ENCODE peak calls at places on chromosomes 16 and 17, in eight cellular contexts. X is CD8-positive, alpha-beta T cell; I is lower leg skin; J is heart left ventricle; T is right lobe of liver; H is retinal pigment epithelial cell; G is thyroid gland; C is ascending aorta. Z is an unnamed sample.

GRCh38 chr16:10609410-10609774 is 29.0 kb upstream of the EMP2 start:
- DNase-seq in X (no peak), I (no peak), J (no peak), T (no peak), H (peak; percentile 51), G (no peak), C (no peak), Z (no peak)

GRCh38 chr17:56231693-56232092 is 78.4 kb downstream of the ANKFN1 start:
- DNase-seq in X (no peak), I (no peak), J (no peak), T (no peak), H (no peak), G (no peak), C (no peak), Z (no peak)

GRCh38 chr17:47253541-47254402 is at the start of gene ITGB3:
- DNase-seq in X (peak; percentile 56), I (no peak), J (peak; percentile 82), T (peak; percentile 88), H (no peak), G (peak; percentile 82), C (peak; percentile 90), Z (peak; percentile 57)

GRCh38 chr17:74314877-74315276 is 11.1 kb upstream of the KIF19 start:
- DNase-seq in X (no peak), I (no peak), J (no peak), T (no peak), H (no peak), G (no peak), C (no peak), Z (no peak)

GRCh38 chr16:88264641-88265285 is 118.0 kb upstream of the ZNF469 start:
- DNase-seq in X (peak; percentile 53), I (peak; percentile 97), J (peak; percentile 92), T (peak; percentile 93), H (peak; percentile 80), G (peak; percentile 96), C (peak; percentile 98), Z (peak; percentile 98)

GRCh38 chr16:12265168-12265567 is 288.6 kb downstream of the SNX29 start:
- DNase-seq in X (no peak), I (no peak), J (no peak), T (no peak), H (no peak), G (no peak), C (no peak), Z (no peak)

GRCh38 chr17:1203111-1203966 is 23.6 kb upstream of the ABR start:
- DNase-seq in X (peak; percentile 62), I (peak; percentile 66), J (peak; percentile 69), T (peak; percentile 61), H (no peak), G (no peak), C (peak; percentile 86), Z (peak; percentile 92)

GRCh38 chr17:81511800-81512559 is 619 bp downstream of the ACTG1 start:
- DNase-seq in X (no peak), I (peak; percentile 46), J (no peak), T (peak; percentile 42), H (no peak), G (no peak), C (no peak), Z (no peak)

GRCh38 chr16:75789237-75789636 is 62.9 kb upstream of the CPHXL start:
- DNase-seq in X (no peak), I (no peak), J (no peak), T (no peak), H (peak; percentile 5), G (no peak), C (no peak), Z (no peak)

GRCh38 chr16:11094075-11094593 is 149.8 kb downstream of the CLEC16A start:
- DNase-seq in X (no peak), I (no peak), J (no peak), T (no peak), H (no peak), G (peak; percentile 72), C (no peak), Z (no peak)

GRCh38 chr16:20385844-20386832 is 18.4 kb downstream of the PDILT start:
- DNase-seq in X (no peak), I (peak; percentile 21), J (peak; percentile 52), T (peak; percentile 73), H (no peak), G (peak; percentile 60), C (peak; percentile 66), Z (peak; percentile 52)

GRCh38 chr17:58081641-58082340 is 1.4 kb upstream of the DYNLL2 start:
- DNase-seq in X (no peak), I (no peak), J (no peak), T (no peak), H (no peak), G (no peak), C (no peak), Z (no peak)

GRCh38 chr16:85717393-85718152 is 28.8 kb upstream of the GINS2 start:
- DNase-seq in X (peak; percentile 53), I (peak; percentile 33), J (peak; percentile 60), T (peak; percentile 82), H (no peak), G (peak; percentile 64), C (peak; percentile 70), Z (peak; percentile 64)

GRCh38 chr17:33945641-33946546 is 309.2 kb upstream of the CCL2 start:
- DNase-seq in X (no peak), I (no peak), J (no peak), T (no peak), H (no peak), G (no peak), C (no peak), Z (no peak)

GRCh38 chr17:47188799-47189731 is at the start of gene CDC27:
- DNase-seq in X (peak; percentile 99), I (peak; percentile 99), J (peak; percentile 99), T (peak; percentile 98), H (peak; percentile 85), G (peak; percentile 99), C (peak; percentile 100), Z (peak; percentile 99)

GRCh38 chr16:4938683-4939030 is 1.7 kb upstream of the PPL start:
- DNase-seq in X (no peak), I (no peak), J (no peak), T (no peak), H (no peak), G (no peak), C (no peak), Z (no peak)

GRCh38 chr16:23149993-23150364 is 727 bp upstream of the USP31 start:
- DNase-seq in X (no peak), I (no peak), J (no peak), T (no peak), H (no peak), G (no peak), C (no peak), Z (no peak)

GRCh38 chr16:87499189-87499486 is 6.3 kb upstream of the ZCCHC14 start:
- DNase-seq in X (no peak), I (no peak), J (no peak), T (no peak), H (no peak), G (no peak), C (no peak), Z (no peak)

GRCh38 chr16:14300631-14301149 is 229.6 kb downstream of the MRTFB start:
- DNase-seq in X (peak; percentile 37), I (peak; percentile 81), J (peak; percentile 70), T (peak; percentile 71), H (peak; percentile 41), G (peak; percentile 77), C (peak; percentile 90), Z (peak; percentile 60)

GRCh38 chr16:14298374-14299122 is 227.4 kb downstream of the MRTFB start:
- DNase-seq in X (no peak), I (no peak), J (no peak), T (no peak), H (no peak), G (no peak), C (no peak), Z (no peak)

GRCh38 chr16:14291941-14292825 is 221.1 kb downstream of the MRTFB start:
- DNase-seq in X (no peak), I (no peak), J (no peak), T (no peak), H (no peak), G (no peak), C (peak; percentile 56), Z (no peak)

GRCh38 chr16:14301150-14302030 is 230.3 kb downstream of the MRTFB start:
- DNase-seq in X (peak; percentile 41), I (no peak), J (peak; percentile 60), T (no peak), H (no peak), G (peak; percentile 33), C (no peak), Z (no peak)

GRCh38 chr16:14296663-14297062 is 225.5 kb downstream of the MRTFB start:
- DNase-seq in X (no peak), I (no peak), J (no peak), T (no peak), H (no peak), G (no peak), C (no peak), Z (no peak)
- TF ChIP-seq CTCF in X (no peak), I (no peak), J (no peak), T (no peak), H (no peak), G (no peak), C (no peak), Z (no peak)

GRCh38 chr16:52863000-52863399 is 189.7 kb downstream of the CHD9NB start:
- DNase-seq in X (no peak), I (no peak), J (no peak), T (no peak), H (no peak), G (no peak), C (no peak), Z (no peak)

DNA sequence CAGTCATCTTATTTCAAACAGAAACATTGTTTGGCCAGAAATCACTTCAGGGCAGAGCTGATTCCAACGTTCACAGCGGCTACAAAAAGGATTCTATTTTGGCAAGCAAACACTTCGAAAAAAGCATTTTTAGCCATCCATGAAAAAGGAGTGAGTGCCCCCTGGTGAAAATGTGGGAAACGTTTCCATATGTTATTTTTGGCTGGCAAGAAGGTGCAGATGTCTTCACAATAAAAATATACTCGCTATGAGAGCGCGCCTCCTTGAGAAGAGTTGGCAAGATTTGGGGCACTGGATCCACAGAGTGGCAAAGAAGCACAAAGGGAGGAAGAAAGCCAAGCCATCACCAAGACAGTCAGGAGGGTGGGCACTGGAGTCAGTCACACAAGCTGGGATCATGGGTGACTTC is 191.1 kb downstream of the CHD9NB start:
- DNase-seq in X (no peak), I (no peak), J (no peak), T (no peak), H (peak; percentile 3), G (no peak), C (no peak), Z (no peak)
- TF ChIP-seq CTCF in X (no peak), I (no peak), J (no peak), T (peak; percentile 51), H (peak; percentile 59), G (no peak), C (no peak), Z (no peak)

GRCh38 chr17:66715745-66716156 is 119.2 kb upstream of the CACNG5 start:
- DNase-seq in X (no peak), I (no peak), J (no peak), T (no peak), H (no peak), G (no peak), C (no peak), Z (no peak)
- TF ChIP-seq CTCF in X (peak; percentile 50), I (no peak), J (peak; percentile 69), T (peak; percentile 74), H (peak; percentile 74), G (peak; percentile 45), C (peak; percentile 52), Z (peak; percentile 50)

DNA sequence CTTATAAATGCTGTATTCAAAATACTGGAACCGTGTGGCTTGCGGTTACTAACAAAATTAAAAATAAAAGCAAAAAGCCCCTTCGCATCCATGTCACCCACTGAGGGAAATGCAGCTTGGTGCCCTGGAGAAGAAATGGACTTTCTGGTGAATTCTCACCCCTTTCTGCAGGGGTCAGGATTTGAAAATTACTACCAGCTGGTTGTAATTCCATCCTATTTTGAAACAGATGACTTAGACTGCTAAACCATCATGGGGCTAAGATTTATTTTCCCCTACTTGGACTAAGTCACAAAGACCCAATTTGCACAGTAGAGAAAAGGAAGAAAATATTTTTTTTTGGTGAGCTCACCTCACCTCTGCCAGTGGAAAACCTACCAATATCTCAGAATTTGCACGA is 111.4 kb upstream of the MYOCD start:
- DNase-seq in X (no peak), I (no peak), J (no peak), T (no peak), H (no peak), G (no peak), C (no peak), Z (no peak)
- TF ChIP-seq CTCF in X (no peak), I (no peak), J (no peak), T (no peak), H (no peak), G (no peak), C (no peak), Z (no peak)